ENCODE peak calls at places on chromosomes 5 and 9, in four cellular contexts. Y is AG20443; N is foreskin keratinocyte; T is naive thymus-derived CD4-positive, alpha-beta T cell. U is an unnamed sample.

GRCh38 chr9:137276757-137277328 is 683 bp upstream of the TOR4A start:
- DNase-seq in Y (no peak), N (no peak), T (no peak), U (no peak)

GRCh38 chr5:156042726-156043125 is 284.2 kb upstream of the SGCD start:
- DNase-seq in Y (no peak), N (no peak), T (no peak), U (no peak)

GRCh38 chr5:54900906-54901725 is 84.3 kb downstream of the ESM1 start:
- DNase-seq in Y (peak; percentile 77), N (no peak), T (no peak), U (no peak)

GRCh38 chr5:117058740-117059139 is 484.1 kb upstream of the SEMA6A start:
- DNase-seq in Y (no peak), N (no peak), T (no peak), U (no peak)

GRCh38 chr9:116712781-116713180 is 25.7 kb downstream of the TRIM32 start:
- DNase-seq in Y (no peak), N (no peak), T (no peak), U (no peak)

GRCh38 chr9:38437193-38437823 is 13.1 kb upstream of the IGFBPL1 start:
- DNase-seq in Y (peak; percentile 74), N (peak; percentile 26), T (no peak), U (no peak)

GRCh38 chr9:121821326-121821725 is 169.9 kb downstream of the DAB2IP start:
- DNase-seq in Y (no peak), N (no peak), T (no peak), U (no peak)

GRCh38 chr9:93278164-93278563 is 94.2 kb downstream of the WNK2 start:
- DNase-seq in Y (no peak), N (no peak), T (no peak), U (no peak)

GRCh38 chr9:76415154-76415553 is 20.9 kb upstream of the RFK start:
- DNase-seq in Y (no peak), N (no peak), T (no peak), U (no peak)

GRCh38 chr5:139272471-139273321 is 20.8 kb upstream of the MATR3 start:
- DNase-seq in Y (no peak), N (peak; percentile 83), T (peak; percentile 38), U (peak; percentile 28)

GRCh38 chr5:14237313-14238086 is 94.4 kb downstream of the TRIO start:
- DNase-seq in Y (no peak), N (no peak), T (no peak), U (no peak)

GRCh38 chr9:127446720-127447415 is 4.3 kb downstream of the RPL12 start:
- DNase-seq in Y (no peak), N (no peak), T (no peak), U (no peak)

GRCh38 chr9:122931851-122932199 is 513 bp upstream of the ZBTB26 start:
- DNase-seq in Y (no peak), N (no peak), T (no peak), U (no peak)

GRCh38 chr5:56812110-56812509 is 3.2 kb upstream of the MAP3K1 start:
- DNase-seq in Y (no peak), N (no peak), T (no peak), U (no peak)

GRCh38 chr9:120904999-120905793 is 21.4 kb downstream of the TRAF1 start:
- DNase-seq in Y (no peak), N (no peak), T (peak; percentile 36), U (no peak)

GRCh38 chr9:103301051-103301450 is 305.9 kb downstream of the CYLC2 start:
- DNase-seq in Y (no peak), N (no peak), T (no peak), U (no peak)

GRCh38 chr5:126339215-126339805 is 83.9 kb upstream of the GRAMD2B start:
- DNase-seq in Y (peak; percentile 53), N (peak; percentile 53), T (peak; percentile 68), U (peak; percentile 50)

GRCh38 chr5:16550316-16550952 is 66.4 kb downstream of the RETREG1 start:
- DNase-seq in Y (peak; percentile 68), N (peak; percentile 61), T (peak; percentile 17), U (peak; percentile 3)

GRCh38 chr9:121288874-121289553 is 21.1 kb downstream of the GSN start:
- DNase-seq in Y (peak; percentile 61), N (peak; percentile 92), T (no peak), U (no peak)

GRCh38 chr9:34124923-34125322 is 1.6 kb downstream of the DCAF12 start:
- DNase-seq in Y (no peak), N (peak; percentile 9), T (no peak), U (no peak)

GRCh38 chr5:150299571-150300327 is 3.0 kb downstream of the ARSI start:
- DNase-seq in Y (peak; percentile 30), N (no peak), T (no peak), U (no peak)

GRCh38 chr5:125584119-125584518 is 837.7 kb upstream of the ZNF608 start:
- DNase-seq in Y (no peak), N (no peak), T (no peak), U (no peak)

GRCh38 chr9:119370816-119371215 is 1.6 kb upstream of the BRINP1 start:
- DNase-seq in Y (peak; percentile 79), N (peak; percentile 24), T (no peak), U (no peak)

GRCh38 chr9:128771094-128771721 is 519 bp downstream of the ZER1 start:
- DNase-seq in Y (no peak), N (peak; percentile 29), T (peak; percentile 53), U (no peak)

GRCh38 chr9:16290169-16290568 is 580.3 kb downstream of the BNC2 start:
- DNase-seq in Y (no peak), N (no peak), T (no peak), U (no peak)

GRCh38 chr9:134372621-134373267 is 46.5 kb downstream of the RXRA start:
- DNase-seq in Y (peak; percentile 91), N (no peak), T (no peak), U (no peak)

GRCh38 chr5:139138790-139139189 is 59.4 kb downstream of the SIL1 start:
- DNase-seq in Y (peak; percentile 40), N (peak; percentile 48), T (no peak), U (no peak)

GRCh38 chr5:118088448-118088847 is 899.9 kb downstream of the DTWD2 start:
- DNase-seq in Y (no peak), N (no peak), T (no peak), U (no peak)

GRCh38 chr5:163306421-163306820 is 131.0 kb upstream of the CCNG1 start:
- DNase-seq in Y (no peak), N (no peak), T (no peak), U (no peak)

GRCh38 chr5:92580814-92581213 is 1000.2 kb downstream of the NR2F1-AS1 start:
- DNase-seq in Y (no peak), N (peak; percentile 5), T (no peak), U (no peak)

GRCh38 chr9:93133641-93134017 is 422 bp downstream of the NINJ1 start:
- DNase-seq in Y (peak; percentile 93), N (no peak), T (no peak), U (peak; percentile 60)

GRCh38 chr9:4803670-4804530 is 11.2 kb downstream of the RCL1 start:
- DNase-seq in Y (no peak), N (no peak), T (no peak), U (no peak)

GRCh38 chr9:36945999-36946398 is 88.1 kb downstream of the PAX5 start:
- DNase-seq in Y (no peak), N (no peak), T (no peak), U (no peak)

GRCh38 chr9:21027295-21027694 is 4.1 kb downstream of the HACD4 start:
- DNase-seq in Y (peak; percentile 15), N (peak; percentile 29), T (no peak), U (no peak)

GRCh38 chr5:138955013-138955660 is 80.0 kb upstream of the LRRTM2 start:
- DNase-seq in Y (no peak), N (no peak), T (no peak), U (no peak)